ENCODE peak calls at places on chromosomes 2 and 18, in seven cellular contexts. Y, Q, T, R, I, U and O are unnamed samples.
A peak's percentile ranks its signal among the peaks of the same experiment; 100 is the strongest.

GRCh38 chr2:182117203-182117602 is 131.6 kb downstream of the PPP1R1C start:
- DNase-seq in Y (no peak), Q (no peak), T (no peak), R (no peak), I (no peak), U (no peak), O (no peak)

GRCh38 chr2:153221506-153221905 is 257.1 kb downstream of the RPRM start:
- DNase-seq in Y (no peak), Q (no peak), T (no peak), R (no peak), I (no peak), U (no peak), O (no peak)

GRCh38 chr18:62354171-62354570 is 29.1 kb downstream of the TNFRSF11A start:
- DNase-seq in Y (no peak), Q (no peak), T (no peak), R (no peak), I (no peak), U (no peak), O (no peak)

GRCh38 chr2:229761663-229762062 is 47.3 kb upstream of the DNER start:
- DNase-seq in Y (no peak), Q (no peak), T (no peak), R (no peak), I (no peak), U (no peak), O (no peak)

GRCh38 chr2:33535409-33535808 is 59.0 kb downstream of the RASGRP3 start:
- DNase-seq in Y (peak; percentile 70), Q (no peak), T (no peak), R (no peak), I (peak; percentile 22), U (no peak), O (no peak)

GRCh38 chr2:136281281-136282117 is 163.6 kb upstream of the CXCR4 start:
- DNase-seq in Y (no peak), Q (no peak), T (no peak), R (no peak), I (peak; percentile 35), U (no peak), O (no peak)

GRCh38 chr18:34921271-34921670 is 119.9 kb upstream of the MAPRE2 start:
- DNase-seq in Y (no peak), Q (no peak), T (no peak), R (no peak), I (no peak), U (no peak), O (no peak)

GRCh38 chr2:24875272-24875671 is 44.8 kb downstream of the ADCY3 start:
- DNase-seq in Y (no peak), Q (no peak), T (no peak), R (no peak), I (no peak), U (no peak), O (no peak)

GRCh38 chr2:200695178-200695930 is 109.5 kb downstream of the AOX1 start:
- DNase-seq in Y (no peak), Q (no peak), T (peak; percentile 95), R (no peak), I (no peak), U (no peak), O (no peak)

GRCh38 chr2:975095-975494 is 24.4 kb downstream of the SNTG2 start:
- DNase-seq in Y (no peak), Q (no peak), T (no peak), R (no peak), I (no peak), U (no peak), O (no peak)

GRCh38 chr2:236177967-236178909 is 10.1 kb upstream of the GBX2 start:
- DNase-seq in Y (peak; percentile 79), Q (peak; percentile 79), T (no peak), R (peak; percentile 53), I (peak; percentile 78), U (peak; percentile 64), O (no peak)

GRCh38 chr2:70144443-70145167 is 46.2 kb downstream of the C2orf42 start:
- DNase-seq in Y (no peak), Q (no peak), T (no peak), R (no peak), I (no peak), U (no peak), O (no peak)
- TF ChIP-seq CTCF in Y (no peak), Q (no peak), T (no peak), R (no peak), I (no peak), U (no peak), O (no peak)

GRCh38 chr2:234558642-234559041 is 61.8 kb upstream of the ARL4C start:
- DNase-seq in Y (no peak), Q (no peak), T (no peak), R (no peak), I (no peak), U (no peak), O (no peak)
- TF ChIP-seq CTCF in Y (no peak), Q (no peak), T (no peak), R (no peak), I (no peak), U (no peak), O (no peak)

GRCh38 chr2:197134206-197134605 is 176.4 kb downstream of the ANKRD44 start:
- DNase-seq in Y (no peak), Q (no peak), T (no peak), R (no peak), I (no peak), U (no peak), O (no peak)
- TF ChIP-seq CTCF in Y (no peak), Q (no peak), T (no peak), R (no peak), I (peak; percentile 2), U (no peak), O (no peak)

GRCh38 chr18:26655010-26655613 is 106.8 kb upstream of the KCTD1 start:
- DNase-seq in Y (no peak), Q (no peak), T (no peak), R (no peak), I (no peak), U (no peak), O (no peak)

GRCh38 chr18:26656401-26656943 is 108.1 kb upstream of the KCTD1 start:
- DNase-seq in Y (peak; percentile 42), Q (no peak), T (no peak), R (peak; percentile 38), I (no peak), U (no peak), O (no peak)

GRCh38 chr18:26655614-26656400 is 107.5 kb upstream of the KCTD1 start:
- DNase-seq in Y (peak; percentile 85), Q (peak; percentile 60), T (peak; percentile 21), R (peak; percentile 66), I (peak; percentile 43), U (peak; percentile 70), O (no peak)

GRCh38 chr18:26652501-26652900 is 104.1 kb upstream of the KCTD1 start:
- DNase-seq in Y (no peak), Q (no peak), T (no peak), R (no peak), I (no peak), U (no peak), O (no peak)

DNA sequence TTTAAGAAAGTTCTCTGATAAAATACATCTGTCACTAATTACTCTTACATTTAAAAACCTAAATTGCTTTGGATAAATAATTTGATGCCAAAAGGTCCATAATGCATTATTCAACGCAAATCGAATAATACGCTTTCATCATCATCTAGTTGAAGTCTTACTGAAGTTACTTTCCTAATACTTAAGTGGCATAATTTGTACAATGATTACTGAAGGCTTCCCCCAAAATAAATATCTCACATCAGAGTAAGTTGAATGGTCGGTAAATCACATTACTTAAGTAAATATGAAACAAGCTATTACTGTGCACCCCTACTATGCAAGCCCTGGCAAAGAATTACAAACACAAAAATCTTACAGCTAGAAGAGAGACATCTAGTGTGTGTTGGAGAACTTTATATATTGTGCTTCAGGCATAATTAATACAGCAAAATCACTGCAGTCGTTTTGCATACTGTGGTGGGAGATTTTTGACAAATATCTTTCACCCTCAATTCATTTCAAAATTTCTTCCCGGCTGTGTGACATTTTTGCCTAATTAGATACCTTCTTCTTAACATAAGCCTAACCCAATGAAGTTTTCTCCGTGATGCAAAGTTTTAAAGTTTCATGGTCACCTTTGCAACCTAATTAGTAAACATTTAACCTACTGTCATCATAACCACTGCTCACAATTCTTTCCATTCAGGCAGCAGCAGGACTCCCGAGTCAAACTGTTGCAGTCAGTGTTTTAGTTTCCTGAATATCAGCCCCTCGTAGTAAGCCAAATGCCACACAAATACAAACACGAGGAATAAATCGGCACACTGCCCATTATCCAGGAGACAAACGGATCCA is 106.0 kb upstream of the KCTD1 start:
- DNase-seq in Y (no peak), Q (no peak), T (no peak), R (no peak), I (no peak), U (no peak), O (no peak)
- TF ChIP-seq CTCF in Y (no peak), Q (no peak), T (no peak), R (no peak), I (no peak), U (no peak), O (peak; percentile 27)

DNA sequence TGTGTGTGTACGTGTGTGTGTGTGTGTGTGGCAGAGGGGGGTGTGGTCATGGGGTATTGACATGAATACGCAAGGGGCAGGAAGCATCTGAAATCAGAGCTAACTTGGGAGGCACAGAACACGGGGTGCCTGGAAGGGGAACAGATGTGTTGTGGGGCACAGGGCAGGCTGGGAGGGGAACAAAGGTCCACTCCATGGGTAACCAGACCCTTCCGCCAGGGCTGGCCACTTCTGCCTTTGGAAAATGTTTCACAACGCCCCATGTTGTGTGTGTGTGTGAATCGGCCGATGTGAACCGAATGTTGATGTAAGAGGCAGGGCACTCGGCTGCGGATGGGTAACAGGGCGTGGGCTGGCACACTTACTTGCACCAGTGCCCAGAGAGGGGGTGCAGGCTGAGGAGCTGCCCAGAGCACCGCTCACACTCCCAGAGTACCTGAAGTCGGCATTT is at the start of gene SLC11A1:
- DNase-seq in Y (no peak), Q (no peak), T (peak; percentile 89), R (no peak), I (no peak), U (no peak), O (no peak)
- TF ChIP-seq CTCF in Y (no peak), Q (no peak), T (no peak), R (no peak), I (no peak), U (no peak), O (no peak)

GRCh38 chr2:171999604-172000469 is at the start of gene METAP1D:
- DNase-seq in Y (peak; percentile 95), Q (peak; percentile 93), T (peak; percentile 94), R (peak; percentile 93), I (peak; percentile 91), U (peak; percentile 92), O (peak; percentile 85)
- TF ChIP-seq CTCF in Y (no peak), Q (no peak), T (no peak), R (no peak), I (no peak), U (no peak), O (no peak)